ENCODE peak calls at places on chromosomes 12 and 14, in nine cellular contexts. One of them, this sample, is unnamed.

GRCh38 chr12:74790958-74791357 is 253.3 kb downstream of the ATXN7L3B start:
- DNase-seq in fibroblast of pulmonary artery: no peak
- DNase-seq in brain microvascular endothelial cell: no peak
- DNase-seq in LNCaP clone FGC: no peak
- DNase-seq in K562: no peak
- DNase-seq in astrocyte: no peak
- DNase-seq in A549: no peak
- DNase-seq in lower leg skin: no peak
- DNase-seq in fibroblast of lung: no peak
- DNase-seq in this sample: no peak

GRCh38 chr12:104506691-104507401 is 50.1 kb downstream of the CHST11 start:
- DNase-seq in fibroblast of pulmonary artery: no peak
- DNase-seq in brain microvascular endothelial cell: no peak
- DNase-seq in LNCaP clone FGC: no peak
- DNase-seq in K562: no peak
- DNase-seq in astrocyte: no peak
- DNase-seq in A549: no peak
- DNase-seq in lower leg skin: no peak
- DNase-seq in fibroblast of lung: no peak
- DNase-seq in this sample: no peak

GRCh38 chr12:94586589-94587259 is 63.6 kb downstream of the TMCC3 start:
- DNase-seq in fibroblast of pulmonary artery: peak
- DNase-seq in brain microvascular endothelial cell: no peak
- DNase-seq in LNCaP clone FGC: peak
- DNase-seq in K562: no peak
- DNase-seq in astrocyte: peak
- DNase-seq in A549: no peak
- DNase-seq in lower leg skin: no peak
- DNase-seq in fibroblast of lung: peak
- DNase-seq in this sample: peak

GRCh38 chr12:8837291-8837690 is 14.9 kb downstream of the A2ML1 start:
- DNase-seq in fibroblast of pulmonary artery: no peak
- DNase-seq in brain microvascular endothelial cell: no peak
- DNase-seq in LNCaP clone FGC: no peak
- DNase-seq in K562: no peak
- DNase-seq in astrocyte: no peak
- DNase-seq in A549: no peak
- DNase-seq in lower leg skin: no peak
- DNase-seq in fibroblast of lung: no peak
- DNase-seq in this sample: no peak

GRCh38 chr12:30823140-30823669 is 68.5 kb upstream of the CAPRIN2 start:
- DNase-seq in fibroblast of pulmonary artery: no peak
- DNase-seq in brain microvascular endothelial cell: peak
- DNase-seq in LNCaP clone FGC: no peak
- DNase-seq in K562: no peak
- DNase-seq in astrocyte: no peak
- DNase-seq in A549: no peak
- DNase-seq in lower leg skin: peak
- DNase-seq in fibroblast of lung: peak
- DNase-seq in this sample: peak

GRCh38 chr12:38149395-38150073 is 167.0 kb upstream of the ALG10B start:
- DNase-seq in fibroblast of pulmonary artery: no peak
- DNase-seq in brain microvascular endothelial cell: no peak
- DNase-seq in LNCaP clone FGC: no peak
- DNase-seq in K562: no peak
- DNase-seq in astrocyte: no peak
- DNase-seq in A549: no peak
- DNase-seq in lower leg skin: no peak
- DNase-seq in fibroblast of lung: no peak
- DNase-seq in this sample: no peak

GRCh38 chr12:26918321-26919215 is 19.2 kb downstream of the INTS13 start:
- DNase-seq in fibroblast of pulmonary artery: no peak
- DNase-seq in brain microvascular endothelial cell: no peak
- DNase-seq in LNCaP clone FGC: no peak
- DNase-seq in K562: no peak
- DNase-seq in astrocyte: peak
- DNase-seq in A549: no peak
- DNase-seq in lower leg skin: no peak
- DNase-seq in fibroblast of lung: peak
- DNase-seq in this sample: peak

GRCh38 chr12:12278899-12279298 is 12.1 kb upstream of the LRP6 start:
- DNase-seq in fibroblast of pulmonary artery: peak
- DNase-seq in brain microvascular endothelial cell: no peak
- DNase-seq in LNCaP clone FGC: no peak
- DNase-seq in K562: no peak
- DNase-seq in astrocyte: peak
- DNase-seq in A549: no peak
- DNase-seq in lower leg skin: no peak
- DNase-seq in fibroblast of lung: peak
- DNase-seq in this sample: peak

GRCh38 chr14:58738189-58738836 is 100.6 kb downstream of the DACT1 start:
- DNase-seq in fibroblast of pulmonary artery: peak
- DNase-seq in brain microvascular endothelial cell: peak
- DNase-seq in LNCaP clone FGC: no peak
- DNase-seq in K562: no peak
- DNase-seq in astrocyte: peak
- DNase-seq in A549: no peak
- DNase-seq in lower leg skin: no peak
- DNase-seq in fibroblast of lung: peak
- DNase-seq in this sample: peak

GRCh38 chr12:40105265-40105514 is 691 bp downstream of the SLC2A13 start:
- DNase-seq in fibroblast of pulmonary artery: no peak
- DNase-seq in brain microvascular endothelial cell: peak
- DNase-seq in LNCaP clone FGC: no peak
- DNase-seq in K562: no peak
- DNase-seq in astrocyte: peak
- DNase-seq in A549: no peak
- DNase-seq in lower leg skin: peak
- DNase-seq in fibroblast of lung: no peak
- DNase-seq in this sample: peak

GRCh38 chr12:188910-189621 is 24.9 kb downstream of the SLC6A12 start:
- DNase-seq in fibroblast of pulmonary artery: peak
- DNase-seq in brain microvascular endothelial cell: peak
- DNase-seq in LNCaP clone FGC: no peak
- DNase-seq in K562: peak
- DNase-seq in astrocyte: peak
- DNase-seq in A549: peak
- DNase-seq in lower leg skin: no peak
- DNase-seq in fibroblast of lung: peak
- DNase-seq in this sample: peak

GRCh38 chr12:68400231-68400829 is 68.2 kb upstream of the MDM1 start:
- DNase-seq in fibroblast of pulmonary artery: no peak
- DNase-seq in brain microvascular endothelial cell: no peak
- DNase-seq in LNCaP clone FGC: no peak
- DNase-seq in K562: no peak
- DNase-seq in astrocyte: no peak
- DNase-seq in A549: no peak
- DNase-seq in lower leg skin: no peak
- DNase-seq in fibroblast of lung: no peak
- DNase-seq in this sample: peak

GRCh38 chr12:6799147-6799546 is 9.8 kb downstream of the CD4 start:
- DNase-seq in fibroblast of pulmonary artery: no peak
- DNase-seq in brain microvascular endothelial cell: no peak
- DNase-seq in LNCaP clone FGC: no peak
- DNase-seq in K562: no peak
- DNase-seq in astrocyte: no peak
- DNase-seq in A549: no peak
- DNase-seq in lower leg skin: no peak
- DNase-seq in fibroblast of lung: no peak
- DNase-seq in this sample: no peak
- TF ChIP-seq CTCF in fibroblast of pulmonary artery: no peak
- TF ChIP-seq CTCF in brain microvascular endothelial cell: no peak
- TF ChIP-seq CTCF in LNCaP clone FGC: no peak
- TF ChIP-seq CTCF in K562: no peak
- TF ChIP-seq CTCF in astrocyte: no peak
- TF ChIP-seq CTCF in A549: no peak
- TF ChIP-seq CTCF in lower leg skin: no peak
- TF ChIP-seq CTCF in fibroblast of lung: no peak
- TF ChIP-seq CTCF in this sample: no peak

DNA sequence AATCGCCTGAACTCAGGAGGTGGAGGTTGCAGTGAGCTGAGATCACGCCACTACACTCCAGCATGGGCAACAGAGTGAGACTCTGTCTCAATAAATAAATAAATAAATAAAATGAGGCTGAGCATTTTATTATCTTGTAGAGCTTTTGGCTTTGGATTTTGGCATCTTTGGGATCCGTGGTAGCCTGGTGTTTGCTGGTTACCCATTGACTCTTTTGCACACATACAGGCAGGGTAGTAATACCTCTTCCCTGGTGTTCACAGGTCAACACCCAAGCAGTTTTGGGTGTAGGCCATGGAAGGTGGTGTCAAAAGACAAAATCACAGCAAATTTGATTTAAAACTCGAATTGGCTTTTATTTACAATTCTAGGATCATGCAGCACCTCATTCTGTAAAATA is 27.8 kb downstream of the ACACB start:
- DNase-seq in fibroblast of pulmonary artery: no peak
- DNase-seq in brain microvascular endothelial cell: no peak
- DNase-seq in LNCaP clone FGC: no peak
- DNase-seq in K562: no peak
- DNase-seq in astrocyte: no peak
- DNase-seq in A549: no peak
- DNase-seq in lower leg skin: no peak
- DNase-seq in fibroblast of lung: no peak
- DNase-seq in this sample: no peak
- H3K4me3 ChIP-seq in fibroblast of pulmonary artery: no peak
- H3K4me3 ChIP-seq in brain microvascular endothelial cell: no peak
- H3K4me3 ChIP-seq in LNCaP clone FGC: no peak
- H3K4me3 ChIP-seq in K562: no peak
- H3K4me3 ChIP-seq in astrocyte: no peak
- H3K4me3 ChIP-seq in A549: no peak
- H3K4me3 ChIP-seq in lower leg skin: no peak
- H3K4me3 ChIP-seq in fibroblast of lung: no peak
- H3K4me3 ChIP-seq in this sample: no peak

GRCh38 chr12:96770239-96770780 is 136.7 kb upstream of the NEDD1 start:
- DNase-seq in fibroblast of pulmonary artery: no peak
- DNase-seq in brain microvascular endothelial cell: no peak
- DNase-seq in LNCaP clone FGC: peak
- DNase-seq in K562: no peak
- DNase-seq in astrocyte: no peak
- DNase-seq in A549: no peak
- DNase-seq in lower leg skin: no peak
- DNase-seq in fibroblast of lung: no peak
- DNase-seq in this sample: no peak

GRCh38 chr12:96766232-96766631 is 140.8 kb upstream of the NEDD1 start:
- DNase-seq in fibroblast of pulmonary artery: no peak
- DNase-seq in brain microvascular endothelial cell: no peak
- DNase-seq in LNCaP clone FGC: no peak
- DNase-seq in K562: no peak
- DNase-seq in astrocyte: no peak
- DNase-seq in A549: no peak
- DNase-seq in lower leg skin: no peak
- DNase-seq in fibroblast of lung: no peak
- DNase-seq in this sample: peak
- TF ChIP-seq CTCF in fibroblast of pulmonary artery: peak
- TF ChIP-seq CTCF in brain microvascular endothelial cell: peak
- TF ChIP-seq CTCF in LNCaP clone FGC: no peak
- TF ChIP-seq CTCF in K562: peak
- TF ChIP-seq CTCF in astrocyte: no peak
- TF ChIP-seq CTCF in A549: no peak
- TF ChIP-seq CTCF in lower leg skin: no peak
- TF ChIP-seq CTCF in fibroblast of lung: no peak
- TF ChIP-seq CTCF in this sample: peak

DNA sequence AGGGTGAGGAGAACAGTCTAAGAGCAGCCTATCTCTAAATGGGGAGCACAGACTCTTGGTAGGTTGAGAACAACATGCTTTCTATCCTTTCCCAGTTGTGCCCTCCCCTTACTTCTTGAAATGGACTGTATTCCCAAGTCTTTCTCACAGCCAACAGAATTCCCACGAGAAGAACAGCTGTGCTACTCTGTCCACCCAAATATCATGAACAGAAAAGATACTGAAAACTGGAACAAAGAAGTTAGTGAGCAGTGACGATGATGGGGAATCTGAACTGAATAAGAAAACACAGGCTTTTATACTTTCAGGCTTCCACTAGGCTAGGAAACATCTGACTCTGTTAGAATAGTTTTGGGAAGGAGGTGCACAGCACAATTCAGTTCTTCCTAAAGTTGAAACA is 3.4 kb downstream of the NACA start:
- DNase-seq in fibroblast of pulmonary artery: no peak
- DNase-seq in brain microvascular endothelial cell: no peak
- DNase-seq in LNCaP clone FGC: no peak
- DNase-seq in K562: no peak
- DNase-seq in astrocyte: no peak
- DNase-seq in A549: no peak
- DNase-seq in lower leg skin: no peak
- DNase-seq in fibroblast of lung: no peak
- DNase-seq in this sample: no peak
- H3K4me3 ChIP-seq in fibroblast of pulmonary artery: peak
- H3K4me3 ChIP-seq in brain microvascular endothelial cell: peak
- H3K4me3 ChIP-seq in LNCaP clone FGC: peak
- H3K4me3 ChIP-seq in K562: peak
- H3K4me3 ChIP-seq in astrocyte: peak
- H3K4me3 ChIP-seq in A549: peak
- H3K4me3 ChIP-seq in lower leg skin: no peak
- H3K4me3 ChIP-seq in fibroblast of lung: peak
- H3K4me3 ChIP-seq in this sample: no peak

GRCh38 chr14:20682435-20683124 is 1.8 kb upstream of the RNASE4 start:
- DNase-seq in fibroblast of pulmonary artery: peak
- DNase-seq in brain microvascular endothelial cell: peak
- DNase-seq in LNCaP clone FGC: peak
- DNase-seq in K562: peak
- DNase-seq in astrocyte: peak
- DNase-seq in A549: peak
- DNase-seq in lower leg skin: peak
- DNase-seq in fibroblast of lung: peak
- DNase-seq in this sample: peak
- TF ChIP-seq CTCF in fibroblast of pulmonary artery: no peak
- TF ChIP-seq CTCF in brain microvascular endothelial cell: peak
- TF ChIP-seq CTCF in LNCaP clone FGC: no peak
- TF ChIP-seq CTCF in K562: no peak
- TF ChIP-seq CTCF in astrocyte: no peak
- TF ChIP-seq CTCF in A549: no peak
- TF ChIP-seq CTCF in lower leg skin: no peak
- TF ChIP-seq CTCF in fibroblast of lung: no peak
- TF ChIP-seq CTCF in this sample: no peak

GRCh38 chr12:120583478-120584030 is 2.4 kb upstream of the POP5 start:
- DNase-seq in fibroblast of pulmonary artery: peak
- DNase-seq in brain microvascular endothelial cell: peak
- DNase-seq in LNCaP clone FGC: peak
- DNase-seq in K562: peak
- DNase-seq in astrocyte: peak
- DNase-seq in A549: peak
- DNase-seq in lower leg skin: peak
- DNase-seq in fibroblast of lung: peak
- DNase-seq in this sample: peak
- H3K4me3 ChIP-seq in fibroblast of pulmonary artery: no peak
- H3K4me3 ChIP-seq in brain microvascular endothelial cell: peak
- H3K4me3 ChIP-seq in LNCaP clone FGC: no peak
- H3K4me3 ChIP-seq in K562: no peak
- H3K4me3 ChIP-seq in astrocyte: peak
- H3K4me3 ChIP-seq in A549: no peak
- H3K4me3 ChIP-seq in lower leg skin: no peak
- H3K4me3 ChIP-seq in fibroblast of lung: no peak
- H3K4me3 ChIP-seq in this sample: no peak

GRCh38 chr12:97800561-97800960 is 338.0 kb downstream of the RMST start:
- DNase-seq in fibroblast of pulmonary artery: no peak
- DNase-seq in brain microvascular endothelial cell: no peak
- DNase-seq in LNCaP clone FGC: no peak
- DNase-seq in K562: no peak
- DNase-seq in astrocyte: no peak
- DNase-seq in A549: no peak
- DNase-seq in lower leg skin: no peak
- DNase-seq in fibroblast of lung: no peak
- DNase-seq in this sample: no peak
- TF ChIP-seq CTCF in fibroblast of pulmonary artery: no peak
- TF ChIP-seq CTCF in brain microvascular endothelial cell: no peak
- TF ChIP-seq CTCF in LNCaP clone FGC: no peak
- TF ChIP-seq CTCF in K562: no peak
- TF ChIP-seq CTCF in astrocyte: no peak
- TF ChIP-seq CTCF in A549: no peak
- TF ChIP-seq CTCF in lower leg skin: no peak
- TF ChIP-seq CTCF in fibroblast of lung: no peak
- TF ChIP-seq CTCF in this sample: no peak